ENCODE peak calls at places on chromosomes 1 and 21, in eight cellular contexts. B is OCI-LY7, A is MM.1S, Z is PC-3, P is hepatocyte, I is GM23338, F is HCT116, L is SK-N-SH. J is an unnamed sample.

GRCh38 chr21:15423676-15424445 is 305.9 kb upstream of the USP25 start:
- DNase-seq in B (no peak), A (no peak), Z (no peak), P (no peak), I (peak), F (no peak), L (no peak), J (peak)

GRCh38 chr1:115781343-115781742 is 12.8 kb upstream of the CASQ2 start:
- DNase-seq in B (no peak), A (no peak), Z (peak), P (no peak), I (no peak), F (no peak), L (no peak), J (no peak)

GRCh38 chr1:207866471-207867135 is 44.3 kb downstream of the CD34 start:
- DNase-seq in B (no peak), A (no peak), Z (no peak), P (peak), I (no peak), F (no peak), L (peak), J (no peak)

GRCh38 chr1:231165371-231165770 is 3.5 kb downstream of the TRIM67 start:
- DNase-seq in B (no peak), A (no peak), Z (peak), P (no peak), I (no peak), F (no peak), L (no peak), J (no peak)

GRCh38 chr1:150999051-150999674 is 7.5 kb downstream of the MINDY1 start:
- DNase-seq in B (no peak), A (no peak), Z (peak), P (no peak), I (no peak), F (no peak), L (no peak), J (no peak)

GRCh38 chr1:183180213-183180612 is 5.9 kb upstream of the LAMC2 start:
- DNase-seq in B (no peak), A (no peak), Z (peak), P (peak), I (no peak), F (no peak), L (peak), J (no peak)

GRCh38 chr21:31426235-31426797 is 82.3 kb upstream of the TIAM1 start:
- DNase-seq in B (no peak), A (peak), Z (no peak), P (no peak), I (no peak), F (no peak), L (no peak), J (no peak)

GRCh38 chr1:57910782-57911181 is 486.9 kb upstream of the DAB1 start:
- DNase-seq in B (no peak), A (no peak), Z (no peak), P (no peak), I (no peak), F (no peak), L (no peak), J (no peak)

GRCh38 chr1:30684881-30685795 is 38.2 kb downstream of the MATN1 start:
- DNase-seq in B (no peak), A (no peak), Z (peak), P (peak), I (peak), F (peak), L (peak), J (peak)

GRCh38 chr1:180156631-180157091 is 2.0 kb downstream of the QSOX1 start:
- DNase-seq in B (no peak), A (no peak), Z (peak), P (no peak), I (no peak), F (no peak), L (no peak), J (no peak)

GRCh38 chr1:181936768-181937581 is 124.5 kb downstream of the ZNF648 start:
- DNase-seq in B (peak), A (peak), Z (peak), P (peak), I (peak), F (peak), L (peak), J (peak)

GRCh38 chr1:231931846-231932454 is 305.4 kb downstream of the DISC1 start:
- DNase-seq in B (peak), A (peak), Z (peak), P (no peak), I (peak), F (peak), L (no peak), J (no peak)

GRCh38 chr1:63199666-63200065 is 122.7 kb upstream of the FOXD3 start:
- DNase-seq in B (no peak), A (no peak), Z (no peak), P (no peak), I (peak), F (no peak), L (peak), J (peak)

GRCh38 chr1:31672988-31673387 is 28.3 kb upstream of the PEF1 start:
- DNase-seq in B (no peak), A (no peak), Z (no peak), P (peak), I (peak), F (no peak), L (peak), J (no peak)

GRCh38 chr1:1418464-1419362 is 2.4 kb downstream of the ANKRD65 start:
- DNase-seq in B (no peak), A (no peak), Z (no peak), P (no peak), I (no peak), F (no peak), L (peak), J (no peak)

GRCh38 chr1:1305300-1306069 is 2.2 kb downstream of the ACAP3 start:
- DNase-seq in B (peak), A (no peak), Z (peak), P (peak), I (no peak), F (no peak), L (no peak), J (peak)

GRCh38 chr1:184284900-184285299 is 101.9 kb upstream of the C1orf21 start:
- DNase-seq in B (no peak), A (no peak), Z (no peak), P (no peak), I (no peak), F (no peak), L (no peak), J (no peak)

GRCh38 chr1:56533197-56533596 is 46.2 kb downstream of the PLPP3 start:
- DNase-seq in B (no peak), A (no peak), Z (no peak), P (no peak), I (no peak), F (no peak), L (no peak), J (no peak)

GRCh38 chr1:28470146-28470545 is 35.7 kb upstream of the RCC1 start:
- DNase-seq in B (no peak), A (no peak), Z (no peak), P (no peak), I (no peak), F (no peak), L (no peak), J (no peak)

GRCh38 chr1:25973610-25974355 is 24.1 kb downstream of the PAFAH2 start:
- DNase-seq in B (no peak), A (no peak), Z (no peak), P (no peak), I (no peak), F (no peak), L (no peak), J (no peak)

GRCh38 chr1:100440075-100440809 is 87.9 kb downstream of the CDC14A start:
- DNase-seq in B (no peak), A (peak), Z (no peak), P (peak), I (no peak), F (no peak), L (peak), J (no peak)

GRCh38 chr1:212958175-212958574 is 7.8 kb downstream of the VASH2 start:
- DNase-seq in B (peak), A (no peak), Z (no peak), P (no peak), I (no peak), F (no peak), L (no peak), J (no peak)

GRCh38 chr1:207962716-207963428 is 51.9 kb upstream of the CD34 start:
- DNase-seq in B (no peak), A (peak), Z (no peak), P (peak), I (peak), F (no peak), L (peak), J (no peak)

GRCh38 chr1:1068374-1069060 is 5.6 kb downstream of the RNF223 start:
- DNase-seq in B (peak), A (peak), Z (peak), P (peak), I (peak), F (no peak), L (no peak), J (peak)

GRCh38 chr1:159977364-159978106 is 23.5 kb upstream of the SLAMF9 start:
- DNase-seq in B (no peak), A (no peak), Z (no peak), P (no peak), I (no peak), F (no peak), L (no peak), J (no peak)

GRCh38 chr21:35438643-35439404 is 389.7 kb upstream of the RUNX1 start:
- DNase-seq in B (no peak), A (peak), Z (no peak), P (peak), I (no peak), F (no peak), L (no peak), J (no peak)

GRCh38 chr1:20350421-20350820 is 59.7 kb downstream of the VWA5B1 start:
- DNase-seq in B (no peak), A (no peak), Z (no peak), P (no peak), I (no peak), F (no peak), L (no peak), J (no peak)

GRCh38 chr1:118298397-118298796 is 113.4 kb upstream of the SPAG17 start:
- DNase-seq in B (no peak), A (no peak), Z (no peak), P (no peak), I (no peak), F (no peak), L (no peak), J (no peak)

GRCh38 chr1:181486098-181486420 is 2.7 kb downstream of the CACNA1E start:
- DNase-seq in B (no peak), A (no peak), Z (no peak), P (no peak), I (no peak), F (no peak), L (no peak), J (no peak)

GRCh38 chr1:109985251-109986053 is 887 bp downstream of the AHCYL1 start:
- DNase-seq in B (no peak), A (no peak), Z (peak), P (no peak), I (no peak), F (no peak), L (no peak), J (no peak)

GRCh38 chr21:33661146-33661545 is 18.8 kb downstream of the ITSN1 start:
- DNase-seq in B (no peak), A (no peak), Z (peak), P (no peak), I (no peak), F (no peak), L (no peak), J (no peak)

GRCh38 chr1:4699724-4700301 is 45.4 kb downstream of the AJAP1 start:
- DNase-seq in B (peak), A (no peak), Z (no peak), P (no peak), I (no peak), F (no peak), L (no peak), J (no peak)

GRCh38 chr1:108154323-108154722 is 45.8 kb downstream of the SLC25A24 start:
- DNase-seq in B (no peak), A (no peak), Z (peak), P (no peak), I (no peak), F (no peak), L (no peak), J (no peak)

GRCh38 chr1:77316006-77316405 is 34.2 kb downstream of the AK5 start:
- DNase-seq in B (no peak), A (no peak), Z (no peak), P (no peak), I (peak), F (no peak), L (no peak), J (no peak)

GRCh38 chr1:14894811-14895524 is 258.6 kb upstream of the TMEM51 start:
- DNase-seq in B (no peak), A (no peak), Z (peak), P (no peak), I (no peak), F (no peak), L (no peak), J (peak)

GRCh38 chr1:156082111-156083091 is at the start of gene MEX3A:
- DNase-seq in B (peak), A (peak), Z (peak), P (peak), I (peak), F (no peak), L (peak), J (peak)

GRCh38 chr1:112712191-112712590 is 2.9 kb downstream of the PPM1J start:
- DNase-seq in B (no peak), A (no peak), Z (no peak), P (no peak), I (no peak), F (no peak), L (no peak), J (no peak)

GRCh38 chr1:21337931-21338567 is 47.8 kb upstream of the ECE1 start:
- DNase-seq in B (no peak), A (no peak), Z (peak), P (peak), I (no peak), F (no peak), L (no peak), J (no peak)

DNA sequence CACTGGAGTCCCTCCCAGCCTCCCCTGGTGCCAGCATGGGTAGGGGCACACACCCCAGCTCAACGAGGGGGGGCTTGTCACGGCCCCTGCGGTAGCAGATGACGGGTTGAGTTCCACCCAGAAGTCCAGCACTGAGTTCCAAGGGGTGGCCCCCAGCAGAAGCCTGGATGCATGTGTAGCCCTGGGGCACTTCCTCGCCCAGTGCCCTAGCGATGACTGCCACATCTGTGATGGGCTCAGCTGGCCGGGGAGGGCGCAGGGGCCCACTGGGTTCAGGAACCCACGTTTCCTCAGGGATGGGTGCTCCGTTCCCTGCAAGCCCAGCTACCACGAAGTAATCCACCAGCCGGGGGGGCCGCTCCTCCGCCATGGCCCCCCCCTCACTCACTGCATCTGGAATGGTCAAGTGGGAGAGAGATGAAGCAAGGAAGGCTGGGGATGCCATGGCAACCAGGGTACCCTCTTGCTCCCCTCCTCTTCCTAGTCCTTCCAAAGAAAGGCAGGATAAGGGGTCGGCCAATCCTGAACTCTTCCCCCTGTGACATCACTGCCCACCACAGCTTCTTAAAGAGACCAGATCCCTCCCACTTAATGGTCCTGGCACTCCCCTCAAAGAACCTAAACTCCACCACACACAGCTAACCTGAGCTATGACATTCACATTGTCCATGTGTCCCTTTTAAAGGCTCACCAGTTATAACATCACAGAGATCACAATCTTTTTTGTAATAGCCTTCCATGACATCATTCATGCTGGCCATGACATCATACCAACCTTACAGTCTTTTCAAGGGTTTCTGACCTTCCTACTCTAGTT is 2.3 kb downstream of the DENND4B start:
- DNase-seq in B (no peak), A (no peak), Z (no peak), P (no peak), I (no peak), F (no peak), L (peak), J (no peak)
- TF ChIP-seq EZH2phosphoT487 in B (no peak), A (no peak), Z (no peak), P (no peak), I (no peak), F (no peak), L (no peak), J (no peak)

GRCh38 chr1:45854724-45855123 is 51.3 kb downstream of the MAST2 start:
- DNase-seq in B (no peak), A (no peak), Z (peak), P (no peak), I (peak), F (no peak), L (no peak), J (no peak)
- TF ChIP-seq CTCF in B (no peak), A (no peak), Z (peak), P (no peak), I (peak), F (no peak), L (no peak), J (no peak)

GRCh38 chr1:64651841-64652240 is 93.0 kb upstream of the RAVER2 start:
- DNase-seq in B (no peak), A (no peak), Z (no peak), P (no peak), I (no peak), F (no peak), L (no peak), J (no peak)
- TF ChIP-seq EZH2phosphoT487 in B (no peak), A (no peak), Z (no peak), P (no peak), I (no peak), F (no peak), L (no peak), J (no peak)

DNA sequence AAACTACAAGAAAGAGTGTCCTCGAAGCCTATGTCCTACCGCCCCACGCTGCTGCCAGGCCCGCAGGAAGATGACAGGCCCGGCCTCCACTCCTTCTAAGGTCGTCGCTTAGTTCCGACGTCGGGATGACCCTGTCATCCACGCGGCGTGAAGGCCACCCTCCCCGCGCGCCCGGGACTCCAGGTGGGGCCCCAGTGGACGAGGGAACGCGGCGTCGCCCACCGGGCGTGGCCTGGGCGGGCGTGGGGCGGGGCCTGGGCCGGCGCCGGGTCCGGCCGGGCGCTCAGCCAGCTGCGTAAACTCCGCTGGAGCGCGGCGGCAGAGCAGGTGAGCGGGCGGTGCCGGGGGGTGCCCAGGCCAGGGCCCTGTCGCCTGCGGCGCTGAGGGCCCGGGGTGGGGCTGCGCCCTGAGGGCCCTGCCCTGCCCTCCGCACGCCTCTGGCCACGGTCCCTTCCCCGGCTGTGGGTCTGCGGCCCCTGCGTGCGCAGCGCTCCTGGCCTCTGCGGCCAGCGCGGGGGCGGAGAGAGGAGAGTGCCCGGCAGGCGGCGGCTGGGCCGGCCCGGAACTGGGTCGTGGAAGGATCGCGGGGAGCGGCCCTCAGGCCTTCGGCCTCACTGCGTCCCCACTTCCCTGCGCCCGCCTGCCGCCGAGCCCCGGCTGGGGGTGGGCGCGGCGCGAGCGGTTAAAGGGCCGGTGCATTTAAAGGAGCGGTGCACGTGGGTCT is at the start of gene PSEN2:
- DNase-seq in B (peak), A (peak), Z (peak), P (peak), I (peak), F (peak), L (peak), J (peak)
- TF ChIP-seq CTCF in B (no peak), A (no peak), Z (peak), P (no peak), I (no peak), F (peak), L (no peak), J (peak)

GRCh38 chr1:229507502-229507901 is 639 bp downstream of the NUP133 start:
- DNase-seq in B (no peak), A (no peak), Z (no peak), P (no peak), I (no peak), F (no peak), L (no peak), J (no peak)

GRCh38 chr1:229509576-229509975 is 1.4 kb upstream of the NUP133 start:
- DNase-seq in B (no peak), A (no peak), Z (peak), P (peak), I (no peak), F (no peak), L (no peak), J (no peak)

GRCh38 chr1:229507951-229508822 is at the start of gene NUP133:
- DNase-seq in B (peak), A (peak), Z (peak), P (peak), I (peak), F (peak), L (peak), J (peak)

GRCh38 chr1:229506633-229507032 is 1.5 kb downstream of the NUP133 start:
- DNase-seq in B (no peak), A (no peak), Z (no peak), P (no peak), I (no peak), F (no peak), L (no peak), J (no peak)

GRCh38 chr1:229508823-229509337 is 739 bp upstream of the NUP133 start:
- DNase-seq in B (peak), A (no peak), Z (no peak), P (peak), I (no peak), F (no peak), L (no peak), J (peak)
- TF ChIP-seq EZH2phosphoT487 in B (no peak), A (no peak), Z (no peak), P (no peak), I (no peak), F (no peak), L (no peak), J (no peak)